ENCODE peak calls at places on chromosome 11, in four cellular contexts. One of them, this sample, is unnamed. For H3K4me1, the result is how much of the 10 kb centered on the place peaks cover.

GRCh38 chr11:71078482-71078881 is 173.9 kb downstream of the SHANK2 start:
- DNase-seq in tibial nerve: no peak
- DNase-seq in right lobe of liver: no peak
- DNase-seq in GM12878: no peak
- DNase-seq in this sample: no peak

GRCh38 chr11:90228056-90228455 is 5.2 kb upstream of the CHORDC1 start:
- DNase-seq in tibial nerve: no peak
- DNase-seq in right lobe of liver: no peak
- DNase-seq in GM12878: no peak
- DNase-seq in this sample: no peak

GRCh38 chr11:25066706-25067105 is 569.9 kb downstream of the LUZP2 start:
- DNase-seq in tibial nerve: no peak
- DNase-seq in right lobe of liver: no peak
- DNase-seq in GM12878: no peak
- DNase-seq in this sample: no peak

GRCh38 chr11:14229472-14229871 is 129.5 kb downstream of the RRAS2 start:
- DNase-seq in tibial nerve: no peak
- DNase-seq in right lobe of liver: no peak
- DNase-seq in GM12878: no peak
- DNase-seq in this sample: no peak

GRCh38 chr11:6200975-6201374 is 2.0 kb downstream of the OR52W1 start:
- DNase-seq in tibial nerve: peak
- DNase-seq in right lobe of liver: peak
- DNase-seq in GM12878: no peak
- DNase-seq in this sample: no peak

GRCh38 chr11:79436911-79437273 is 3.9 kb downstream of the TENM4 start:
- DNase-seq in tibial nerve: no peak
- DNase-seq in right lobe of liver: no peak
- DNase-seq in GM12878: no peak
- DNase-seq in this sample: no peak

GRCh38 chr11:84673753-84674152 is 953.4 kb downstream of the DLG2 start:
- DNase-seq in tibial nerve: no peak
- DNase-seq in right lobe of liver: no peak
- DNase-seq in GM12878: no peak
- DNase-seq in this sample: no peak

GRCh38 chr11:37689951-37690350 is 1091.9 kb upstream of the RAG2 start:
- DNase-seq in tibial nerve: no peak
- DNase-seq in right lobe of liver: no peak
- DNase-seq in GM12878: no peak
- DNase-seq in this sample: no peak

GRCh38 chr11:11177156-11177808 is 175.8 kb downstream of the CSNK2A3 start:
- DNase-seq in tibial nerve: no peak
- DNase-seq in right lobe of liver: no peak
- DNase-seq in GM12878: no peak
- DNase-seq in this sample: no peak

GRCh38 chr11:46649180-46649738 is 31.9 kb downstream of the ATG13 start:
- DNase-seq in tibial nerve: peak
- DNase-seq in right lobe of liver: no peak
- DNase-seq in GM12878: no peak
- DNase-seq in this sample: no peak

GRCh38 chr11:90717522-90717921 is 494.7 kb upstream of the CHORDC1 start:
- DNase-seq in tibial nerve: no peak
- DNase-seq in right lobe of liver: no peak
- DNase-seq in GM12878: no peak
- DNase-seq in this sample: no peak

GRCh38 chr11:27357250-27357649 is 5.8 kb downstream of the CCDC34 start:
- DNase-seq in tibial nerve: no peak
- DNase-seq in right lobe of liver: no peak
- DNase-seq in GM12878: no peak
- DNase-seq in this sample: no peak

GRCh38 chr11:15864021-15864805 is 492.1 kb downstream of the SOX6 start:
- DNase-seq in tibial nerve: no peak
- DNase-seq in right lobe of liver: no peak
- DNase-seq in GM12878: no peak
- DNase-seq in this sample: no peak

GRCh38 chr11:6650104-6650503 is 5.5 kb downstream of the DCHS1 start:
- DNase-seq in tibial nerve: no peak
- DNase-seq in right lobe of liver: no peak
- DNase-seq in GM12878: no peak
- DNase-seq in this sample: no peak

GRCh38 chr11:120317689-120318195 is 7.4 kb upstream of the TLCD5 start:
- DNase-seq in tibial nerve: no peak
- DNase-seq in right lobe of liver: no peak
- DNase-seq in GM12878: no peak
- DNase-seq in this sample: no peak

GRCh38 chr11:77547047-77547836 is 42.5 kb upstream of the AQP11 start:
- DNase-seq in tibial nerve: no peak
- DNase-seq in right lobe of liver: no peak
- DNase-seq in GM12878: no peak
- DNase-seq in this sample: no peak

GRCh38 chr11:121452609-121453150 is at the start of gene SORL1-AS1:
- DNase-seq in tibial nerve: no peak
- DNase-seq in right lobe of liver: no peak
- DNase-seq in GM12878: no peak
- DNase-seq in this sample: no peak

GRCh38 chr11:93504110-93505095 is 38.8 kb downstream of the SMCO4 start:
- DNase-seq in tibial nerve: no peak
- DNase-seq in right lobe of liver: peak
- DNase-seq in GM12878: no peak
- DNase-seq in this sample: no peak

GRCh38 chr11:57324154-57324885 is 432 bp downstream of the TNKS1BP1 start:
- DNase-seq in tibial nerve: no peak
- DNase-seq in right lobe of liver: peak
- DNase-seq in GM12878: no peak
- DNase-seq in this sample: no peak

GRCh38 chr11:26930518-26931247 is 63.2 kb upstream of the FIBIN start:
- DNase-seq in tibial nerve: no peak
- DNase-seq in right lobe of liver: no peak
- DNase-seq in GM12878: no peak
- DNase-seq in this sample: no peak

GRCh38 chr11:102426570-102426969 is 26.0 kb downstream of the TMEM123 start:
- DNase-seq in tibial nerve: no peak
- DNase-seq in right lobe of liver: no peak
- DNase-seq in GM12878: no peak
- DNase-seq in this sample: no peak

GRCh38 chr11:63933459-63933858 is 5.3 kb upstream of the NAA40 start:
- DNase-seq in tibial nerve: no peak
- DNase-seq in right lobe of liver: no peak
- DNase-seq in GM12878: no peak
- DNase-seq in this sample: no peak

GRCh38 chr11:79437274-79437980 is 3.4 kb downstream of the TENM4 start:
- DNase-seq in tibial nerve: peak
- DNase-seq in right lobe of liver: peak
- DNase-seq in GM12878: no peak
- DNase-seq in this sample: peak

GRCh38 chr11:66985508-66986177 is 10.5 kb downstream of the C11orf86 start:
- DNase-seq in tibial nerve: no peak
- DNase-seq in right lobe of liver: peak
- DNase-seq in GM12878: no peak
- DNase-seq in this sample: peak

GRCh38 chr11:57230797-57231538 is 6.1 kb downstream of the APLNR start:
- DNase-seq in tibial nerve: no peak
- DNase-seq in right lobe of liver: no peak
- DNase-seq in GM12878: no peak
- DNase-seq in this sample: no peak

GRCh38 chr11:114501901-114502300 is 57.8 kb downstream of the NXPE1 start:
- DNase-seq in tibial nerve: no peak
- DNase-seq in right lobe of liver: no peak
- DNase-seq in GM12878: no peak
- DNase-seq in this sample: no peak

GRCh38 chr11:59669611-59670009 is 773 bp upstream of the PATL1 start:
- DNase-seq in tibial nerve: no peak
- DNase-seq in right lobe of liver: peak
- DNase-seq in GM12878: no peak
- DNase-seq in this sample: peak

GRCh38 chr11:342328-342727 is 21.7 kb upstream of the IFITM3 start:
- DNase-seq in tibial nerve: no peak
- DNase-seq in right lobe of liver: no peak
- DNase-seq in GM12878: no peak
- DNase-seq in this sample: no peak

GRCh38 chr11:123302751-123303195 is 107.7 kb upstream of the CLMP start:
- DNase-seq in tibial nerve: no peak
- DNase-seq in right lobe of liver: no peak
- DNase-seq in GM12878: peak
- DNase-seq in this sample: no peak

GRCh38 chr11:20089796-20090653 is 70.2 kb downstream of the DBX1 start:
- DNase-seq in tibial nerve: no peak
- DNase-seq in right lobe of liver: no peak
- DNase-seq in GM12878: no peak
- DNase-seq in this sample: no peak

GRCh38 chr11:72354356-72355115 is 79.8 kb downstream of the CLPB start:
- DNase-seq in tibial nerve: no peak
- DNase-seq in right lobe of liver: no peak
- DNase-seq in GM12878: no peak
- DNase-seq in this sample: no peak

GRCh38 chr11:44309483-44310197 is at the start of gene ALX4:
- DNase-seq in tibial nerve: no peak
- DNase-seq in right lobe of liver: no peak
- DNase-seq in GM12878: no peak
- DNase-seq in this sample: no peak

GRCh38 chr11:129652828-129653227 is 162.8 kb upstream of the TMEM45B start:
- DNase-seq in tibial nerve: no peak
- DNase-seq in right lobe of liver: no peak
- DNase-seq in GM12878: no peak
- DNase-seq in this sample: no peak

GRCh38 chr11:129658558-129658882 is 157.1 kb upstream of the TMEM45B start:
- DNase-seq in tibial nerve: no peak
- DNase-seq in right lobe of liver: no peak
- DNase-seq in GM12878: no peak
- DNase-seq in this sample: no peak

GRCh38 chr11:129657866-129658557 is 157.6 kb upstream of the TMEM45B start:
- DNase-seq in tibial nerve: no peak
- DNase-seq in right lobe of liver: no peak
- DNase-seq in GM12878: no peak
- DNase-seq in this sample: no peak

DNA sequence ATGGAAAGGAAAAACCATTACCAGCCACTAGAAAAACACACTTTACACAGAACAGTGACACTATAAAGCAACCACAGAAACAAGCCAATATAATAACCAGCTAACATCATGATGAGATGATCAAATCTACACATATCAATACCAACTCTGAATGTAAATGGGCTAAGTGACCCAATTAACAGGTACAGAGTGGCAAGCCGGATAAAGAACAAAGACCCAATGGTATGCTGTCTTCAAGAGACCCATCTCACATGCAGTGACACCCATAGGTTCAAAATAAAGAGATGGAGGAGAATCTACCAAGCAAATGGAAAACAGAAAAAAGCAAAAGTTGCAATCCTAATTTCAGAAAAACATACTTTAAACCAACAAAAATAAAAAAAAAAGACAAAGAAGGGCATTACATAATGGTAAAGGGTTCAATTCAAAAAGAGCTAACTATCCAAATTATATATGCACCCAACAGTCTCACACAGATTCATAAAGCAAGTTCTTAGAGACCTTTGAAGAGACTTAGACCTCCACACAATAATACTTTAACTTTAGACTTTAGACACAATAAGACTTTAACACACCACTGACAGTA is 160.3 kb upstream of the TMEM45B start:
- DNase-seq in tibial nerve: no peak
- DNase-seq in right lobe of liver: no peak
- DNase-seq in GM12878: no peak
- DNase-seq in this sample: no peak
- H3K4me1 ChIP-seq in tibial nerve: under half
- H3K4me1 ChIP-seq in right lobe of liver: under half
- H3K4me1 ChIP-seq in GM12878: under half
- H3K4me1 ChIP-seq in this sample: under half

GRCh38 chr11:95521862-95522261 is 267.7 kb downstream of the FAM76B start:
- DNase-seq in tibial nerve: no peak
- DNase-seq in right lobe of liver: no peak
- DNase-seq in GM12878: no peak
- DNase-seq in this sample: no peak
- H3K27ac ChIP-seq in tibial nerve: no peak
- H3K27ac ChIP-seq in right lobe of liver: no peak
- H3K27ac ChIP-seq in GM12878: no peak
- H3K27ac ChIP-seq in this sample: no peak

DNA sequence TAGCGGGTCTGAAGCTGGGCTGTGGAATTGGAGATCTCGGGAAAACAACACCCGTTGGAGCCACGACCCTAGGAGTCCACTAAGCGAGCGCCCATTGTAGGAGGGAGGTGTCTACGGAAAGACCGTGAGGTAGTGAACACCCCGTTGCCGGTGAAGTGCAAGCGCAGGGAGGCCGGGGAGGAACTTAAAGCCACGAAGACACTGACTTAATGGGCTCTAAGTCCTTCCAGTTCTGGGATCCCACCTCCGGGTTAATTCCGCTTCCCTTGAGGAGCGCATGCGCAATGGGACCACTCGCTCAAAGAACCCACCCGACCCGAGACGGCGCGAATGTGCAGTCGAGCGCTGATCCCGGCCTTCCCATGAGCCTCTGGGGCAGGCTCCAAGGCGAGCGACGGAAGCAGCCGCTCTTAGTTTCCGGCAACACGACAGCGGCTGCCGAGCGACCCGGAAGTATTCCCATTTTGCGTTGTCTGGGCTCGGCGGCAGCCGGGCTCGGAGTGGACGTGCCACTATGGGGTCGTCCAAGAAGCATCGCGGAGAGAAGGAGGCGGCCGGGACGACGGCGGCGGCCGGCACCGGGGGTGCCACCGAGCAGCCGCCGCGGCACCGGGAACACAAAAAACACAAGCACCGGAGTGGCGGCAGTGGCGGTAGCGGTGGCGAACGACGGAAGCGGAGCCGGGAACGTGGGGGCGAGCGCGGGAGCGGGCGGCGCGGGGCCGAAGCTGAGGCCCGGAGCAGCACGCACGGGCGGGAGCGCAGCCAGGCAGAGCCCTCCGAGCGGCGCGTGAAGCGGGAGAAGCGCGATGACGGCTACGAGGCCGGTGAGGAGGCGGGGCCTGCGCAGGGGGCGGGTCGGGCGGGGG is at the start of gene SART1:
- DNase-seq in tibial nerve: peak
- DNase-seq in right lobe of liver: peak
- DNase-seq in GM12878: peak
- DNase-seq in this sample: peak
- TF ChIP-seq POLR2A in tibial nerve: peak
- TF ChIP-seq POLR2A in right lobe of liver: peak
- TF ChIP-seq POLR2A in GM12878: peak
- TF ChIP-seq POLR2A in this sample: peak

GRCh38 chr11:73380897-73381410 is 4.8 kb downstream of the RELT start:
- DNase-seq in tibial nerve: no peak
- DNase-seq in right lobe of liver: no peak
- DNase-seq in GM12878: no peak
- DNase-seq in this sample: no peak
- H3K4me1 ChIP-seq in tibial nerve: under half
- H3K4me1 ChIP-seq in right lobe of liver: under half
- H3K4me1 ChIP-seq in GM12878: half or more
- H3K4me1 ChIP-seq in this sample: under half

This sample was measured in breast epithelium.